ENCODE peak calls at places on chromosome 15, in six cellular contexts. One of them, this sample, is unnamed.

GRCh38 chr15:32688151-32688639 is 29.6 kb upstream of the GREM1 start:
- DNase-seq in breast epithelium: no peak
- DNase-seq in colonic mucosa: peak; percentile 23
- DNase-seq in RWPE1: no peak
- DNase-seq in cardiac muscle cell: no peak
- DNase-seq in fibroblast of lung: peak; percentile 68
- DNase-seq in this sample: no peak

GRCh38 chr15:49315543-49315942 is 107.5 kb upstream of the FGF7 start:
- DNase-seq in breast epithelium: no peak
- DNase-seq in cardiac muscle cell: peak; percentile 11
- DNase-seq in RWPE1: no peak
- DNase-seq in colonic mucosa: no peak
- DNase-seq in fibroblast of lung: no peak
- DNase-seq in this sample: no peak

GRCh38 chr15:79314186-79314585 is 3.3 kb downstream of the TMED3 start:
- DNase-seq in fibroblast of lung: no peak
- DNase-seq in breast epithelium: no peak
- DNase-seq in cardiac muscle cell: no peak
- DNase-seq in colonic mucosa: no peak
- DNase-seq in RWPE1: no peak
- DNase-seq in this sample: no peak

GRCh38 chr15:61621146-61621545 is 392.0 kb upstream of the RORA start:
- DNase-seq in breast epithelium: no peak
- DNase-seq in fibroblast of lung: no peak
- DNase-seq in cardiac muscle cell: peak; percentile 80
- DNase-seq in colonic mucosa: peak; percentile 20
- DNase-seq in RWPE1: peak; percentile 30
- DNase-seq in this sample: peak; percentile 49

GRCh38 chr15:89136818-89137772 is 48.8 kb downstream of the ABHD2 start:
- DNase-seq in cardiac muscle cell: no peak
- DNase-seq in colonic mucosa: no peak
- DNase-seq in breast epithelium: no peak
- DNase-seq in RWPE1: no peak
- DNase-seq in fibroblast of lung: no peak
- DNase-seq in this sample: no peak

GRCh38 chr15:25905140-25905539 is 42.0 kb upstream of the ATP10A start:
- DNase-seq in cardiac muscle cell: no peak
- DNase-seq in colonic mucosa: no peak
- DNase-seq in breast epithelium: no peak
- DNase-seq in fibroblast of lung: peak; percentile 88
- DNase-seq in RWPE1: peak; percentile 30
- DNase-seq in this sample: no peak

GRCh38 chr15:28105224-28105791 is 6.2 kb upstream of the OCA2 start:
- DNase-seq in RWPE1: no peak
- DNase-seq in colonic mucosa: no peak
- DNase-seq in fibroblast of lung: no peak
- DNase-seq in breast epithelium: no peak
- DNase-seq in cardiac muscle cell: no peak
- DNase-seq in this sample: no peak

GRCh38 chr15:52794665-52795463 is 4.7 kb upstream of the ONECUT1 start:
- DNase-seq in cardiac muscle cell: no peak
- DNase-seq in breast epithelium: no peak
- DNase-seq in fibroblast of lung: no peak
- DNase-seq in colonic mucosa: no peak
- DNase-seq in RWPE1: no peak
- DNase-seq in this sample: no peak

GRCh38 chr15:60469893-60470641 is 8.9 kb downstream of the ICE2 start:
- DNase-seq in cardiac muscle cell: no peak
- DNase-seq in colonic mucosa: no peak
- DNase-seq in fibroblast of lung: no peak
- DNase-seq in RWPE1: no peak
- DNase-seq in breast epithelium: no peak
- DNase-seq in this sample: no peak

GRCh38 chr15:81161851-81162250 is 27.8 kb downstream of the CFAP161 start:
- DNase-seq in breast epithelium: no peak
- DNase-seq in RWPE1: no peak
- DNase-seq in cardiac muscle cell: no peak
- DNase-seq in fibroblast of lung: no peak
- DNase-seq in colonic mucosa: no peak
- DNase-seq in this sample: no peak

GRCh38 chr15:64093627-64094417 is at the start of gene CIAO2A:
- DNase-seq in breast epithelium: peak; percentile 90
- DNase-seq in cardiac muscle cell: peak; percentile 96
- DNase-seq in colonic mucosa: peak; percentile 98
- DNase-seq in RWPE1: peak; percentile 94
- DNase-seq in fibroblast of lung: peak; percentile 98
- DNase-seq in this sample: peak; percentile 73

GRCh38 chr15:53197426-53197839 is 407.3 kb upstream of the ONECUT1 start:
- DNase-seq in cardiac muscle cell: peak; percentile 81
- DNase-seq in breast epithelium: no peak
- DNase-seq in fibroblast of lung: peak; percentile 32
- DNase-seq in RWPE1: peak; percentile 62
- DNase-seq in colonic mucosa: peak; percentile 42
- DNase-seq in this sample: peak; percentile 73

GRCh38 chr15:55742498-55742926 is 440 bp downstream of the PRTG start:
- DNase-seq in breast epithelium: no peak
- DNase-seq in cardiac muscle cell: peak; percentile 61
- DNase-seq in colonic mucosa: peak; percentile 29
- DNase-seq in fibroblast of lung: peak; percentile 50
- DNase-seq in RWPE1: no peak
- DNase-seq in this sample: no peak

GRCh38 chr15:92693922-92694331 is 38.4 kb upstream of the FAM174B start:
- DNase-seq in fibroblast of lung: peak; percentile 3
- DNase-seq in RWPE1: no peak
- DNase-seq in colonic mucosa: no peak
- DNase-seq in cardiac muscle cell: peak; percentile 64
- DNase-seq in breast epithelium: no peak
- DNase-seq in this sample: no peak

GRCh38 chr15:77808077-77808476 is 175.4 kb upstream of the LINGO1 start:
- DNase-seq in cardiac muscle cell: no peak
- DNase-seq in fibroblast of lung: no peak
- DNase-seq in breast epithelium: no peak
- DNase-seq in colonic mucosa: no peak
- DNase-seq in RWPE1: no peak
- DNase-seq in this sample: no peak

GRCh38 chr15:64334530-64334929 is 21.4 kb downstream of the CSNK1G1 start:
- DNase-seq in breast epithelium: no peak
- DNase-seq in cardiac muscle cell: peak; percentile 3
- DNase-seq in colonic mucosa: peak; percentile 29
- DNase-seq in RWPE1: no peak
- DNase-seq in fibroblast of lung: no peak
- DNase-seq in this sample: no peak

GRCh38 chr15:20665653-20666052 is 124.1 kb upstream of the GOLGA6L6 start:
- DNase-seq in fibroblast of lung: no peak
- DNase-seq in cardiac muscle cell: no peak
- DNase-seq in breast epithelium: no peak
- DNase-seq in RWPE1: no peak
- DNase-seq in colonic mucosa: no peak
- DNase-seq in this sample: no peak

GRCh38 chr15:59457103-59457502 is 19.1 kb downstream of the FAM81A start:
- DNase-seq in fibroblast of lung: no peak
- DNase-seq in RWPE1: peak; percentile 51
- DNase-seq in breast epithelium: no peak
- DNase-seq in colonic mucosa: no peak
- DNase-seq in cardiac muscle cell: no peak
- DNase-seq in this sample: no peak
- TF ChIP-seq CTCF in fibroblast of lung: no peak
- TF ChIP-seq CTCF in RWPE1: no peak
- TF ChIP-seq CTCF in breast epithelium: no peak
- TF ChIP-seq CTCF in colonic mucosa: no peak
- TF ChIP-seq CTCF in cardiac muscle cell: no peak
- TF ChIP-seq CTCF in this sample: no peak

GRCh38 chr15:40766194-40766830 is 2.4 kb downstream of the GCHFR start:
- DNase-seq in cardiac muscle cell: no peak
- DNase-seq in breast epithelium: no peak
- DNase-seq in fibroblast of lung: no peak
- DNase-seq in RWPE1: no peak
- DNase-seq in colonic mucosa: no peak
- DNase-seq in this sample: no peak

GRCh38 chr15:40762919-40763800 is 708 bp upstream of the GCHFR start:
- DNase-seq in cardiac muscle cell: no peak
- DNase-seq in breast epithelium: peak; percentile 82
- DNase-seq in fibroblast of lung: peak; percentile 57
- DNase-seq in RWPE1: peak; percentile 71
- DNase-seq in colonic mucosa: peak; percentile 90
- DNase-seq in this sample: peak; percentile 75

GRCh38 chr15:40764766-40765136 is 883 bp downstream of the GCHFR start:
- DNase-seq in colonic mucosa: no peak
- DNase-seq in fibroblast of lung: no peak
- DNase-seq in RWPE1: no peak
- DNase-seq in breast epithelium: no peak
- DNase-seq in cardiac muscle cell: peak; percentile 22
- DNase-seq in this sample: no peak

GRCh38 chr15:40766906-40767837 is 2.6 kb upstream of the C15orf62 start:
- DNase-seq in RWPE1: peak; percentile 54
- DNase-seq in colonic mucosa: no peak
- DNase-seq in breast epithelium: no peak
- DNase-seq in fibroblast of lung: peak; percentile 79
- DNase-seq in cardiac muscle cell: no peak
- DNase-seq in this sample: no peak

GRCh38 chr15:40763801-40764765 is at the start of gene GCHFR:
- DNase-seq in breast epithelium: peak; percentile 79
- DNase-seq in fibroblast of lung: peak; percentile 59
- DNase-seq in RWPE1: peak; percentile 68
- DNase-seq in colonic mucosa: peak; percentile 88
- DNase-seq in cardiac muscle cell: peak; percentile 87
- DNase-seq in this sample: peak; percentile 77
- TF ChIP-seq CTCF in breast epithelium: peak; percentile 48
- TF ChIP-seq CTCF in fibroblast of lung: peak; percentile 19
- TF ChIP-seq CTCF in RWPE1: peak; percentile 71
- TF ChIP-seq CTCF in colonic mucosa: peak; percentile 40
- TF ChIP-seq CTCF in cardiac muscle cell: peak; percentile 31
- TF ChIP-seq CTCF in this sample: peak; percentile 30

GRCh38 chr15:45224596-45225217 is 27.3 kb upstream of the SLC28A2 start:
- DNase-seq in fibroblast of lung: no peak
- DNase-seq in cardiac muscle cell: no peak
- DNase-seq in colonic mucosa: no peak
- DNase-seq in RWPE1: no peak
- DNase-seq in breast epithelium: no peak
- DNase-seq in this sample: no peak

GRCh38 chr15:45221967-45222366 is 30.1 kb upstream of the SLC28A2 start:
- DNase-seq in breast epithelium: no peak
- DNase-seq in fibroblast of lung: no peak
- DNase-seq in colonic mucosa: no peak
- DNase-seq in RWPE1: no peak
- DNase-seq in cardiac muscle cell: no peak
- DNase-seq in this sample: no peak

GRCh38 chr15:45228931-45229330 is 23.1 kb upstream of the SLC28A2 start:
- DNase-seq in fibroblast of lung: no peak
- DNase-seq in cardiac muscle cell: no peak
- DNase-seq in RWPE1: no peak
- DNase-seq in colonic mucosa: no peak
- DNase-seq in breast epithelium: no peak
- DNase-seq in this sample: no peak

GRCh38 chr15:45221053-45221599 is 30.9 kb upstream of the SLC28A2 start:
- DNase-seq in cardiac muscle cell: no peak
- DNase-seq in RWPE1: no peak
- DNase-seq in fibroblast of lung: no peak
- DNase-seq in colonic mucosa: no peak
- DNase-seq in breast epithelium: no peak
- DNase-seq in this sample: no peak

GRCh38 chr15:45225506-45226273 is 26.3 kb upstream of the SLC28A2 start:
- DNase-seq in breast epithelium: no peak
- DNase-seq in cardiac muscle cell: no peak
- DNase-seq in fibroblast of lung: no peak
- DNase-seq in colonic mucosa: no peak
- DNase-seq in RWPE1: no peak
- DNase-seq in this sample: no peak
- TF ChIP-seq CTCF in breast epithelium: no peak
- TF ChIP-seq CTCF in cardiac muscle cell: no peak
- TF ChIP-seq CTCF in fibroblast of lung: no peak
- TF ChIP-seq CTCF in colonic mucosa: no peak
- TF ChIP-seq CTCF in RWPE1: no peak
- TF ChIP-seq CTCF in this sample: no peak

GRCh38 chr15:70810916-70811578 is 42.9 kb downstream of the LARP6 start:
- DNase-seq in cardiac muscle cell: no peak
- DNase-seq in breast epithelium: no peak
- DNase-seq in colonic mucosa: no peak
- DNase-seq in fibroblast of lung: no peak
- DNase-seq in RWPE1: no peak
- DNase-seq in this sample: no peak
- TF ChIP-seq CTCF in cardiac muscle cell: no peak
- TF ChIP-seq CTCF in breast epithelium: no peak
- TF ChIP-seq CTCF in colonic mucosa: no peak
- TF ChIP-seq CTCF in fibroblast of lung: no peak
- TF ChIP-seq CTCF in RWPE1: no peak
- TF ChIP-seq CTCF in this sample: no peak

This sample was measured in mesothelial cell of epicardium.